ENCODE peak calls at places on chromosomes 7 and 10, in six cellular contexts. O, W, M, A, X and L are unnamed samples.

GRCh38 chr7:51224811-51225581 is 91.6 kb downstream of the COBL start:
- DNase-seq in O (no peak), W (no peak), M (no peak), A (no peak), X (peak), L (no peak)

GRCh38 chr7:103702454-103702853 is 256.4 kb upstream of the SLC26A5 start:
- DNase-seq in O (no peak), W (no peak), M (no peak), A (no peak), X (peak), L (no peak)

GRCh38 chr7:2495402-2496309 is 19.5 kb upstream of the GRIFIN start:
- DNase-seq in O (no peak), W (no peak), M (no peak), A (no peak), X (no peak), L (no peak)

GRCh38 chr10:89213191-89213808 is 6.2 kb upstream of the CH25H start:
- DNase-seq in O (no peak), W (peak), M (peak), A (no peak), X (peak), L (peak)

GRCh38 chr7:156145184-156145583 is 332.9 kb upstream of the SHH start:
- DNase-seq in O (no peak), W (no peak), M (no peak), A (no peak), X (no peak), L (no peak)

GRCh38 chr7:158047386-158048059 is 540.1 kb downstream of the PTPRN2 start:
- DNase-seq in O (no peak), W (no peak), M (no peak), A (no peak), X (no peak), L (no peak)

GRCh38 chr7:150947761-150948680 is 30.1 kb downstream of the KCNH2 start:
- DNase-seq in O (no peak), W (no peak), M (no peak), A (no peak), X (no peak), L (no peak)

GRCh38 chr10:88064608-88065383 is 201.4 kb downstream of the PTEN start:
- DNase-seq in O (peak), W (peak), M (peak), A (no peak), X (peak), L (no peak)

GRCh38 chr10:51879238-51879637 is 179.8 kb upstream of the CSTF2T start:
- DNase-seq in O (peak), W (peak), M (peak), A (no peak), X (peak), L (peak)

GRCh38 chr7:88346357-88346756 is 39.7 kb upstream of the STEAP4 start:
- DNase-seq in O (no peak), W (no peak), M (no peak), A (no peak), X (no peak), L (no peak)

GRCh38 chr7:26224359-26224758 is 22.8 kb downstream of the CBX3 start:
- DNase-seq in O (no peak), W (no peak), M (no peak), A (no peak), X (no peak), L (no peak)

GRCh38 chr10:11178606-11179221 is 161.0 kb downstream of the CELF2 start:
- DNase-seq in O (no peak), W (peak), M (no peak), A (no peak), X (peak), L (peak)

GRCh38 chr10:86257683-86258082 is 108.9 kb downstream of the GRID1 start:
- DNase-seq in O (no peak), W (no peak), M (no peak), A (no peak), X (no peak), L (no peak)

GRCh38 chr10:13299437-13300287 is at the start of gene PHYH:
- DNase-seq in O (peak), W (peak), M (peak), A (peak), X (peak), L (peak)

GRCh38 chr7:1169409-1170368 is 9.7 kb upstream of the ZFAND2A start:
- DNase-seq in O (peak), W (peak), M (peak), A (peak), X (peak), L (peak)

GRCh38 chr7:157689269-157690057 is 352.7 kb downstream of the DNAJB6 start:
- DNase-seq in O (no peak), W (no peak), M (no peak), A (no peak), X (no peak), L (no peak)

GRCh38 chr7:103487419-103487818 is 41.4 kb upstream of the SLC26A5 start:
- DNase-seq in O (no peak), W (no peak), M (no peak), A (no peak), X (no peak), L (no peak)

GRCh38 chr7:28618383-28618782 is 206.1 kb downstream of the CREB5 start:
- DNase-seq in O (no peak), W (no peak), M (no peak), A (no peak), X (no peak), L (no peak)

GRCh38 chr7:15561840-15562239 is at the start of gene AGMO:
- DNase-seq in O (peak), W (peak), M (peak), A (no peak), X (peak), L (peak)

GRCh38 chr7:37942934-37943610 is 22.6 kb downstream of the EPDR1 start:
- DNase-seq in O (peak), W (no peak), M (peak), A (peak), X (peak), L (peak)

GRCh38 chr10:70169661-70170364 is 501 bp downstream of the SAR1A start:
- DNase-seq in O (no peak), W (no peak), M (no peak), A (no peak), X (no peak), L (no peak)

GRCh38 chr7:36667007-36667406 is 57.3 kb downstream of the AOAH start:
- DNase-seq in O (no peak), W (no peak), M (no peak), A (no peak), X (no peak), L (no peak)

GRCh38 chr7:84817016-84817415 is 369.8 kb downstream of the SEMA3D start:
- DNase-seq in O (no peak), W (no peak), M (no peak), A (no peak), X (no peak), L (no peak)

GRCh38 chr10:111990734-111991133 is 192.8 kb downstream of the GPAM start:
- DNase-seq in O (no peak), W (no peak), M (peak), A (peak), X (peak), L (no peak)

GRCh38 chr7:116500071-116500853 is 724 bp downstream of the CAV2 start:
- DNase-seq in O (peak), W (peak), M (peak), A (no peak), X (peak), L (peak)

GRCh38 chr7:70833726-70834125 is 298.2 kb upstream of the GALNT17 start:
- DNase-seq in O (no peak), W (peak), M (peak), A (no peak), X (peak), L (peak)

GRCh38 chr7:98568891-98569290 is 48.2 kb upstream of the NPTX2 start:
- DNase-seq in O (no peak), W (no peak), M (no peak), A (no peak), X (no peak), L (no peak)

GRCh38 chr10:88091490-88092061 is 228.2 kb downstream of the PTEN start:
- DNase-seq in O (no peak), W (no peak), M (no peak), A (no peak), X (no peak), L (no peak)

GRCh38 chr10:118259288-118259906 is 82.7 kb downstream of the FAM204A start:
- DNase-seq in O (peak), W (peak), M (peak), A (no peak), X (peak), L (no peak)

GRCh38 chr10:122267849-122268737 is 3.0 kb upstream of the BTBD16 start:
- DNase-seq in O (peak), W (peak), M (peak), A (peak), X (peak), L (peak)

GRCh38 chr10:78361031-78361430 is 327.4 kb downstream of the RPS24 start:
- DNase-seq in O (no peak), W (no peak), M (no peak), A (no peak), X (no peak), L (no peak)